ENCODE peak calls at places on chromosomes 1 and 21, in nine cellular contexts. One of them, this sample, is unnamed.

GRCh38 chr1:210801501-210801900 is 332.4 kb downstream of the KCNH1 start:
- DNase-seq in GM23248: no peak
- DNase-seq in naive thymus-derived CD4-positive, alpha-beta T cell: no peak
- DNase-seq in Peyer's patch: no peak
- DNase-seq in heart left ventricle: no peak
- DNase-seq in mesenchymal stem cell: no peak
- DNase-seq in HCT116: no peak
- DNase-seq in mesendoderm: peak; percentile 33
- DNase-seq in iPS DF 6.9: no peak
- DNase-seq in this sample: no peak

GRCh38 chr1:156807627-156808026 is 9.0 kb downstream of the SH2D2A start:
- DNase-seq in mesendoderm: no peak
- DNase-seq in HCT116: no peak
- DNase-seq in Peyer's patch: no peak
- DNase-seq in iPS DF 6.9: no peak
- DNase-seq in GM23248: no peak
- DNase-seq in naive thymus-derived CD4-positive, alpha-beta T cell: no peak
- DNase-seq in mesenchymal stem cell: no peak
- DNase-seq in heart left ventricle: no peak
- DNase-seq in this sample: no peak

GRCh38 chr21:36946949-36947371 is 19.5 kb downstream of the HLCS start:
- DNase-seq in naive thymus-derived CD4-positive, alpha-beta T cell: no peak
- DNase-seq in iPS DF 6.9: no peak
- DNase-seq in Peyer's patch: no peak
- DNase-seq in HCT116: no peak
- DNase-seq in mesenchymal stem cell: no peak
- DNase-seq in GM23248: no peak
- DNase-seq in mesendoderm: peak; percentile 77
- DNase-seq in heart left ventricle: no peak
- DNase-seq in this sample: no peak

GRCh38 chr1:152878042-152878441 is at the start of gene SMCP:
- DNase-seq in mesenchymal stem cell: no peak
- DNase-seq in heart left ventricle: no peak
- DNase-seq in naive thymus-derived CD4-positive, alpha-beta T cell: no peak
- DNase-seq in mesendoderm: peak; percentile 49
- DNase-seq in Peyer's patch: no peak
- DNase-seq in iPS DF 6.9: peak; percentile 22
- DNase-seq in GM23248: peak; percentile 12
- DNase-seq in HCT116: no peak
- DNase-seq in this sample: no peak

GRCh38 chr21:31524140-31524539 is 135.4 kb upstream of the SOD1 start:
- DNase-seq in naive thymus-derived CD4-positive, alpha-beta T cell: no peak
- DNase-seq in GM23248: no peak
- DNase-seq in mesendoderm: peak; percentile 93
- DNase-seq in HCT116: no peak
- DNase-seq in mesenchymal stem cell: no peak
- DNase-seq in heart left ventricle: no peak
- DNase-seq in Peyer's patch: no peak
- DNase-seq in iPS DF 6.9: no peak
- DNase-seq in this sample: no peak

GRCh38 chr1:182657026-182657425 is 27.4 kb downstream of the RGS8 start:
- DNase-seq in iPS DF 6.9: no peak
- DNase-seq in mesenchymal stem cell: no peak
- DNase-seq in Peyer's patch: no peak
- DNase-seq in mesendoderm: no peak
- DNase-seq in naive thymus-derived CD4-positive, alpha-beta T cell: no peak
- DNase-seq in GM23248: no peak
- DNase-seq in HCT116: no peak
- DNase-seq in heart left ventricle: no peak
- DNase-seq in this sample: no peak

GRCh38 chr1:26695417-26696190 is at the start of gene ARID1A:
- DNase-seq in mesendoderm: peak; percentile 98
- DNase-seq in GM23248: peak; percentile 98
- DNase-seq in naive thymus-derived CD4-positive, alpha-beta T cell: peak; percentile 98
- DNase-seq in mesenchymal stem cell: peak; percentile 98
- DNase-seq in heart left ventricle: peak; percentile 96
- DNase-seq in Peyer's patch: peak; percentile 98
- DNase-seq in iPS DF 6.9: peak; percentile 84
- DNase-seq in HCT116: peak; percentile 92
- DNase-seq in this sample: peak; percentile 99

GRCh38 chr1:232868793-232869491 is 63.7 kb downstream of the MAP10 start:
- DNase-seq in naive thymus-derived CD4-positive, alpha-beta T cell: no peak
- DNase-seq in HCT116: peak; percentile 45
- DNase-seq in GM23248: peak; percentile 93
- DNase-seq in mesenchymal stem cell: peak; percentile 73
- DNase-seq in heart left ventricle: no peak
- DNase-seq in Peyer's patch: peak; percentile 47
- DNase-seq in mesendoderm: peak; percentile 45
- DNase-seq in iPS DF 6.9: no peak
- DNase-seq in this sample: no peak

GRCh38 chr1:117210386-117210785 is 341 bp downstream of the VTCN1 start:
- DNase-seq in HCT116: no peak
- DNase-seq in GM23248: no peak
- DNase-seq in Peyer's patch: no peak
- DNase-seq in mesendoderm: no peak
- DNase-seq in iPS DF 6.9: no peak
- DNase-seq in naive thymus-derived CD4-positive, alpha-beta T cell: no peak
- DNase-seq in heart left ventricle: no peak
- DNase-seq in mesenchymal stem cell: no peak
- DNase-seq in this sample: no peak

GRCh38 chr1:230365723-230366307 is 60.3 kb downstream of the PGBD5 start:
- DNase-seq in mesendoderm: peak; percentile 26
- DNase-seq in naive thymus-derived CD4-positive, alpha-beta T cell: no peak
- DNase-seq in iPS DF 6.9: no peak
- DNase-seq in mesenchymal stem cell: no peak
- DNase-seq in GM23248: no peak
- DNase-seq in heart left ventricle: no peak
- DNase-seq in HCT116: no peak
- DNase-seq in Peyer's patch: no peak
- DNase-seq in this sample: no peak

GRCh38 chr1:191125950-191126349 is 648.3 kb upstream of the BRINP3 start:
- DNase-seq in iPS DF 6.9: no peak
- DNase-seq in naive thymus-derived CD4-positive, alpha-beta T cell: no peak
- DNase-seq in mesenchymal stem cell: no peak
- DNase-seq in Peyer's patch: no peak
- DNase-seq in HCT116: no peak
- DNase-seq in mesendoderm: no peak
- DNase-seq in heart left ventricle: no peak
- DNase-seq in GM23248: no peak
- DNase-seq in this sample: no peak

GRCh38 chr1:81126989-81127571 is 673.7 kb upstream of the ADGRL2 start:
- DNase-seq in HCT116: no peak
- DNase-seq in mesendoderm: no peak
- DNase-seq in naive thymus-derived CD4-positive, alpha-beta T cell: no peak
- DNase-seq in Peyer's patch: no peak
- DNase-seq in iPS DF 6.9: no peak
- DNase-seq in mesenchymal stem cell: peak; percentile 26
- DNase-seq in GM23248: no peak
- DNase-seq in heart left ventricle: no peak
- DNase-seq in this sample: no peak

DNA sequence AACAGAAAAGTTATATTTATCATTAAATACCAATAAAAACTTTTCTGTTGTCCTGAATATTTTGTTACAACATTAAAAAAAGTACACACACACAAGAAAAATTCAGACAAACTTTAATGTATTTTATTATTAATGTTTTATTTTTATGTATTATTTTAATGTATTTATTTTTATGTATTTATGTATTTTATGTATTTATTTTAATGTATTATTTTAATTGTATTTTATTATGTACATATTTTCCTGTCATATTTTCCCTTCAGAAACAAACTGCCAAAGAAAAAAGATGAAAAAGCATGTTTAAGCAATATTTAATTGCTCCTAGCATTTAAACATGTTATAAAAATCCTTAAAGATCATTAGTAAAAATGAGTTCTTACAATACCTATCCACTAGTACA is 222.1 kb downstream of the RERE start:
- DNase-seq in iPS DF 6.9: no peak
- DNase-seq in mesendoderm: no peak
- DNase-seq in GM23248: no peak
- DNase-seq in heart left ventricle: no peak
- DNase-seq in Peyer's patch: no peak
- DNase-seq in mesenchymal stem cell: no peak
- DNase-seq in naive thymus-derived CD4-positive, alpha-beta T cell: no peak
- DNase-seq in HCT116: no peak
- DNase-seq in this sample: no peak
- H3K4me1 ChIP-seq in iPS DF 6.9: peaks cover 4% of the 10 kb centered on the region
- H3K4me1 ChIP-seq in mesendoderm: peaks cover 6% of the 10 kb centered on the region
- H3K4me1 ChIP-seq in GM23248: peaks cover 16% of the 10 kb centered on the region
- H3K4me1 ChIP-seq in heart left ventricle: peaks cover 48% of the 10 kb centered on the region
- H3K4me1 ChIP-seq in Peyer's patch: no peaks in the 10 kb centered on the region
- H3K4me1 ChIP-seq in mesenchymal stem cell: peaks cover 10% of the 10 kb centered on the region
- H3K4me1 ChIP-seq in naive thymus-derived CD4-positive, alpha-beta T cell: no peaks in the 10 kb centered on the region
- H3K4me1 ChIP-seq in HCT116: no peaks in the 10 kb centered on the region
- H3K4me1 ChIP-seq in this sample: peaks cover 2% of the 10 kb centered on the region

GRCh38 chr1:235586992-235587391 is 62.6 kb downstream of the GNG4 start:
- DNase-seq in mesenchymal stem cell: no peak
- DNase-seq in HCT116: no peak
- DNase-seq in naive thymus-derived CD4-positive, alpha-beta T cell: no peak
- DNase-seq in Peyer's patch: no peak
- DNase-seq in GM23248: no peak
- DNase-seq in mesendoderm: no peak
- DNase-seq in iPS DF 6.9: no peak
- DNase-seq in heart left ventricle: no peak
- DNase-seq in this sample: no peak

GRCh38 chr1:235588916-235589515 is 60.6 kb downstream of the GNG4 start:
- DNase-seq in mesenchymal stem cell: peak; percentile 22
- DNase-seq in mesendoderm: peak; percentile 51
- DNase-seq in naive thymus-derived CD4-positive, alpha-beta T cell: no peak
- DNase-seq in Peyer's patch: no peak
- DNase-seq in GM23248: peak; percentile 87
- DNase-seq in iPS DF 6.9: no peak
- DNase-seq in heart left ventricle: no peak
- DNase-seq in HCT116: no peak
- DNase-seq in this sample: no peak

GRCh38 chr1:235584973-235585372 is 64.6 kb downstream of the GNG4 start:
- DNase-seq in iPS DF 6.9: no peak
- DNase-seq in Peyer's patch: no peak
- DNase-seq in mesendoderm: no peak
- DNase-seq in mesenchymal stem cell: no peak
- DNase-seq in GM23248: no peak
- DNase-seq in naive thymus-derived CD4-positive, alpha-beta T cell: no peak
- DNase-seq in heart left ventricle: no peak
- DNase-seq in HCT116: no peak
- DNase-seq in this sample: no peak

GRCh38 chr1:235586413-235586812 is 63.2 kb downstream of the GNG4 start:
- DNase-seq in Peyer's patch: peak; percentile 31
- DNase-seq in mesendoderm: peak; percentile 66
- DNase-seq in naive thymus-derived CD4-positive, alpha-beta T cell: no peak
- DNase-seq in heart left ventricle: no peak
- DNase-seq in mesenchymal stem cell: no peak
- DNase-seq in iPS DF 6.9: no peak
- DNase-seq in GM23248: no peak
- DNase-seq in HCT116: no peak
- DNase-seq in this sample: no peak

DNA sequence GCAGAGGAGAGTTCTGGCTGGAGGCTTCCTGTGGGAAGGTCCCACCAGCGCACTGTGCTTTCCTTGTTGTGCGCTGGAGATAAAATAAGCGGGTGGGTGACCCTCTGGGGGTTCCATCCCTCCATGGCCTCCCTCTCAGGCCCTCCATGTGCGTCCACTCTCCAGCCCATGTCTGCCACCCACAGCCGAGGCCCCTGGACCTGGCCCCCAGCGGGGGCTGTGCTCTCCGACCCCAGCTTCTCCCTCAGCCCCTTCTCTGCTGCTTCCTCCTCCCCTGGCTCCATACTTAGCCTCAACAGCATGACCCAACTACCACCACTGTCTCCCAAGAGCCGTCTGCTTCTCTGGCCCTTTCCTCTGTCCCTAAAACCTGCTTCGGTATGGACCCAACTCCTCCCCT is 61.4 kb downstream of the GNG4 start:
- DNase-seq in GM23248: no peak
- DNase-seq in heart left ventricle: no peak
- DNase-seq in iPS DF 6.9: no peak
- DNase-seq in Peyer's patch: no peak
- DNase-seq in HCT116: no peak
- DNase-seq in naive thymus-derived CD4-positive, alpha-beta T cell: no peak
- DNase-seq in mesendoderm: no peak
- DNase-seq in mesenchymal stem cell: no peak
- DNase-seq in this sample: no peak
- H3K27me3 ChIP-seq in GM23248: peaks cover 15% of the 10 kb centered on the region
- H3K27me3 ChIP-seq in heart left ventricle: no peaks in the 10 kb centered on the region
- H3K27me3 ChIP-seq in iPS DF 6.9: no peaks in the 10 kb centered on the region
- H3K27me3 ChIP-seq in Peyer's patch: no peaks in the 10 kb centered on the region
- H3K27me3 ChIP-seq in HCT116: no peaks in the 10 kb centered on the region
- H3K27me3 ChIP-seq in naive thymus-derived CD4-positive, alpha-beta T cell: no peaks in the 10 kb centered on the region
- H3K27me3 ChIP-seq in mesendoderm: no peaks in the 10 kb centered on the region
- H3K27me3 ChIP-seq in mesenchymal stem cell: peaks cover 23% of the 10 kb centered on the region
- H3K27me3 ChIP-seq in this sample: no peaks in the 10 kb centered on the region

GRCh38 chr1:94528271-94528670 is 13.3 kb downstream of the F3 start:
- DNase-seq in naive thymus-derived CD4-positive, alpha-beta T cell: no peak
- DNase-seq in mesendoderm: no peak
- DNase-seq in GM23248: peak; percentile 36
- DNase-seq in mesenchymal stem cell: peak; percentile 74
- DNase-seq in iPS DF 6.9: no peak
- DNase-seq in HCT116: no peak
- DNase-seq in Peyer's patch: no peak
- DNase-seq in heart left ventricle: no peak
- DNase-seq in this sample: no peak
- H3K4me1 ChIP-seq in naive thymus-derived CD4-positive, alpha-beta T cell: no peaks in the 10 kb centered on the region
- H3K4me1 ChIP-seq in mesendoderm: peaks cover 4% of the 10 kb centered on the region
- H3K4me1 ChIP-seq in GM23248: peaks cover 11% of the 10 kb centered on the region
- H3K4me1 ChIP-seq in mesenchymal stem cell: no peaks in the 10 kb centered on the region
- H3K4me1 ChIP-seq in iPS DF 6.9: no peaks in the 10 kb centered on the region
- H3K4me1 ChIP-seq in HCT116: peaks cover 4% of the 10 kb centered on the region
- H3K4me1 ChIP-seq in Peyer's patch: no peaks in the 10 kb centered on the region
- H3K4me1 ChIP-seq in heart left ventricle: peaks cover 11% of the 10 kb centered on the region
- H3K4me1 ChIP-seq in this sample: no peaks in the 10 kb centered on the region

GRCh38 chr1:974293-974640 is 7.6 kb downstream of the PERM1 start:
- DNase-seq in GM23248: no peak
- DNase-seq in naive thymus-derived CD4-positive, alpha-beta T cell: no peak
- DNase-seq in mesendoderm: no peak
- DNase-seq in Peyer's patch: no peak
- DNase-seq in HCT116: no peak
- DNase-seq in heart left ventricle: peak; percentile 15
- DNase-seq in mesenchymal stem cell: no peak
- DNase-seq in iPS DF 6.9: no peak
- DNase-seq in this sample: no peak

GRCh38 chr1:974687-975328 is 7.1 kb downstream of the PERM1 start:
- DNase-seq in GM23248: no peak
- DNase-seq in HCT116: no peak
- DNase-seq in mesendoderm: no peak
- DNase-seq in Peyer's patch: no peak
- DNase-seq in mesenchymal stem cell: no peak
- DNase-seq in iPS DF 6.9: no peak
- DNase-seq in naive thymus-derived CD4-positive, alpha-beta T cell: no peak
- DNase-seq in heart left ventricle: peak; percentile 14
- DNase-seq in this sample: no peak

GRCh38 chr1:975896-976683 is 5.8 kb downstream of the PERM1 start:
- DNase-seq in iPS DF 6.9: no peak
- DNase-seq in mesenchymal stem cell: peak; percentile 65
- DNase-seq in mesendoderm: peak; percentile 89
- DNase-seq in HCT116: peak; percentile 41
- DNase-seq in GM23248: peak; percentile 83
- DNase-seq in Peyer's patch: peak; percentile 72
- DNase-seq in heart left ventricle: peak; percentile 44
- DNase-seq in naive thymus-derived CD4-positive, alpha-beta T cell: peak; percentile 65
- DNase-seq in this sample: peak; percentile 66

GRCh38 chr1:973459-974292 is 7.4 kb downstream of the PLEKHN1 start:
- DNase-seq in GM23248: no peak
- DNase-seq in mesendoderm: no peak
- DNase-seq in mesenchymal stem cell: no peak
- DNase-seq in HCT116: no peak
- DNase-seq in naive thymus-derived CD4-positive, alpha-beta T cell: no peak
- DNase-seq in heart left ventricle: peak; percentile 21
- DNase-seq in Peyer's patch: no peak
- DNase-seq in iPS DF 6.9: no peak
- DNase-seq in this sample: no peak

GRCh38 chr1:975365-975764 is 6.5 kb downstream of the PERM1 start:
- DNase-seq in heart left ventricle: peak; percentile 23
- DNase-seq in Peyer's patch: no peak
- DNase-seq in mesendoderm: no peak
- DNase-seq in iPS DF 6.9: no peak
- DNase-seq in GM23248: no peak
- DNase-seq in naive thymus-derived CD4-positive, alpha-beta T cell: no peak
- DNase-seq in HCT116: no peak
- DNase-seq in mesenchymal stem cell: no peak
- DNase-seq in this sample: peak; percentile 45
- H3K27me3 ChIP-seq in heart left ventricle: peaks cover 40% of the 10 kb centered on the region
- H3K27me3 ChIP-seq in Peyer's patch: peaks cover 16% of the 10 kb centered on the region
- H3K27me3 ChIP-seq in mesendoderm: no peaks in the 10 kb centered on the region
- H3K27me3 ChIP-seq in iPS DF 6.9: no peaks in the 10 kb centered on the region
- H3K27me3 ChIP-seq in GM23248: no peaks in the 10 kb centered on the region
- H3K27me3 ChIP-seq in naive thymus-derived CD4-positive, alpha-beta T cell: peaks cover 3% of the 10 kb centered on the region
- H3K27me3 ChIP-seq in HCT116: no peaks in the 10 kb centered on the region
- H3K27me3 ChIP-seq in mesenchymal stem cell: no peaks in the 10 kb centered on the region
- H3K27me3 ChIP-seq in this sample: no peaks in the 10 kb centered on the region